ENCODE peak calls at places on chromosomes 12 and 14, in six cellular contexts. E is GM12865, M is uterus, N is thyroid gland, Y is psoas muscle, W is tibial nerve. C is an unnamed sample.

GRCh38 chr12:78402366-78403134 is 462.0 kb upstream of the SYT1 start:
- DNase-seq in M (no peak), Y (no peak), W (no peak), N (no peak), E (no peak), C (no peak)

GRCh38 chr12:79657136-79657535 is 33.6 kb downstream of the PAWR start:
- DNase-seq in W (no peak), M (no peak), E (no peak), N (no peak), Y (no peak), C (no peak)

GRCh38 chr12:51864701-51865469 is 16.4 kb upstream of the FIGNL2 start:
- DNase-seq in W (no peak), N (no peak), Y (peak), E (no peak), M (no peak), C (no peak)

GRCh38 chr14:94562941-94563883 is 2.0 kb downstream of the SERPINA4 start:
- DNase-seq in E (no peak), W (no peak), M (no peak), N (no peak), Y (no peak), C (no peak)

GRCh38 chr12:26319511-26319910 is 124.1 kb downstream of the SSPN start:
- DNase-seq in E (no peak), W (peak), Y (peak), N (no peak), M (peak), C (peak)

GRCh38 chr12:26872623-26873022 is 39.6 kb upstream of the ITPR2 start:
- DNase-seq in W (no peak), N (no peak), Y (no peak), E (no peak), M (no peak), C (no peak)

GRCh38 chr14:26841920-26842741 is 244.3 kb upstream of the NOVA1 start:
- DNase-seq in Y (peak), M (peak), E (no peak), N (peak), W (peak), C (peak)

GRCh38 chr14:89373185-89373584 is 43.8 kb downstream of the FOXN3 start:
- DNase-seq in N (no peak), M (no peak), Y (no peak), E (no peak), W (no peak), C (no peak)

GRCh38 chr12:76883151-76883550 is 4.3 kb upstream of the CSRP2 start:
- DNase-seq in N (peak), W (no peak), E (no peak), Y (no peak), M (no peak), C (no peak)

GRCh38 chr12:124861492-124861891 is 2.2 kb downstream of the SCARB1 start:
- DNase-seq in Y (peak), E (peak), N (peak), W (peak), M (peak), C (no peak)

GRCh38 chr12:74152370-74152769 is 385.3 kb upstream of the ATXN7L3B start:
- DNase-seq in M (no peak), Y (no peak), W (no peak), N (no peak), E (no peak), C (no peak)

GRCh38 chr12:7351177-7351576 is 47.3 kb downstream of the ACSM4 start:
- DNase-seq in E (no peak), Y (no peak), N (no peak), M (no peak), W (no peak), C (no peak)

GRCh38 chr12:132456186-132456943 is 33.6 kb upstream of the FBRSL1 start:
- DNase-seq in Y (no peak), N (no peak), W (no peak), E (no peak), M (no peak), C (no peak)

GRCh38 chr12:132454154-132454948 is 35.6 kb upstream of the FBRSL1 start:
- DNase-seq in N (no peak), M (no peak), Y (no peak), W (no peak), E (no peak), C (no peak)

GRCh38 chr12:132453361-132454133 is 36.4 kb upstream of the FBRSL1 start:
- DNase-seq in M (no peak), N (no peak), Y (no peak), E (no peak), W (no peak), C (no peak)

GRCh38 chr12:132455565-132455964 is 34.4 kb upstream of the FBRSL1 start:
- DNase-seq in N (no peak), W (no peak), M (no peak), Y (no peak), E (no peak), C (no peak)

DNA sequence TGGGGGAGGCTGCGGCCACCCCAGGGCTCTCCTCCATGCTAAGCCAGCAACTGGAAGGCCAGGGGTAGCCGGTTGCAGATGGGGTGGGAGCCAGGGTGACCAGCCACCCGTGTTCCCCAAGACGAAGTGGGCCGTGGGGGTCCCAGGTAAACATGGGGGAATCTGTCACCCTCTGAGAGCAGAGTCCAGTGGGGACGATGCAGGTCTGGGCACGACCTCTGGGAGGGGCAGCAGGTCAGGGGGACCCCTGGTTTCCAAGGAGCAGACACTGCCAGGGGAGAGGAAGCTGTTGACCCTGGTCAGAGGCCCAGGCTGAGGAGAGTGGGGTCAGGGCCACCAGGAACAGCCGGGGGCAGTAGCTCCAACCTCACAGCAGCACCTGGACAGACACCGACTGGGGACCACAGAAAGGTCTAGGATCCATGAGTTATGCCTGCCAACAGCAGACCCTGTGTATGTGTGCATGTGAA is 35.0 kb upstream of the FBRSL1 start:
- DNase-seq in W (no peak), Y (no peak), M (no peak), N (no peak), E (no peak), C (no peak)
- TF ChIP-seq CTCF in W (no peak), Y (no peak), M (no peak), N (no peak), E (no peak), C (no peak)

DNA sequence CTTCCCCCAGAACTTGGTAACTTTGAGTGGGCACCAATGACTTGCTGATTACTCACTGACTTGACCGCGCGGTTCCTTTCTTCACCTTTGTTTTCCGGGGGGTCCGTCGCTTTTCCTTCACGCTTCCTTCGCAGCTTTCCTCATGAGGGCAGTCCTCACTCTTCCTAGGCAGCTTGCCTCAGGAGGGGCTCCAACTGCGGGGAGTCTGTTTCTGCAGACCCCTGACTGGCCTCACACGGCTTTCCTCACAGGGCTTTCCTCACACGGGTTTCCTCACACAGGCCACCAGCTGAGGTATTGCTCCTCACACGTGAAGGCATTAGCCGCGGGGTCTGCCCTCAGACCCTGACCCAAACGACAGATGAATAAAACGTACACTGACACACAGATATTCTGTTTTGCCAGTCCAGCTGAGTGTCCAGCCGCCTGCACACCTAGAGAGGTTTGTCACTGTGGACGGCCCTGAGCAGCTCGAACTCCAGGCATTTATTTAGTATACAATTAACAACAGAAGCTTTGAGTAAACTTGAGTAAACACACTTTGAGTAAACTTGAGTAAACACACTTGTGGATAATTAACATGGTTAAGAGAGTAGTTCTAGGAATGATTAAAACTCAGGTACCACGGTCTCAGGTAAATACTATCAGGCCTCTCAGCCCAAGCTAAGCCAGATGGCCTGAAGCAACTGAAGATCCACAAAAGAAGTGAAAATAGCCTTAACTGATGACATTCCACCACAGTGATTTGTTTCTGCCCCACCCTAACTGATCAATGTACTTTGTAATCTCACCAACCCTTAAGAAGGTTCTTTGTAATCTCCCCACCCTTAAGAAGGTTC is 16.1 kb upstream of the LYZ start:
- DNase-seq in Y (no peak), E (no peak), N (no peak), M (no peak), W (no peak), C (no peak)
- H3K4me3 ChIP-seq in Y (peak), E (no peak), N (no peak), M (no peak), W (no peak), C (peak)

GRCh38 chr14:74492413-74493342 is at the start of gene NPC2:
- DNase-seq in N (no peak), W (no peak), Y (no peak), E (no peak), M (no peak), C (no peak)
- TF ChIP-seq CTCF in N (no peak), W (no peak), Y (no peak), E (no peak), M (no peak), C (no peak)

GRCh38 chr14:103101964-103102688 is 7.6 kb downstream of the EXOC3L4 start:
- DNase-seq in W (no peak), N (no peak), E (no peak), Y (no peak), M (no peak), C (no peak)
- H3K4me3 ChIP-seq in W (no peak), N (no peak), E (no peak), Y (peak), M (no peak), C (peak)

GRCh38 chr12:123083661-123084571 is 67.0 kb downstream of the PITPNM2 start:
- DNase-seq in N (no peak), Y (no peak), E (peak), M (no peak), W (no peak), C (no peak)

GRCh38 chr12:123085046-123085445 is 65.8 kb downstream of the PITPNM2 start:
- DNase-seq in N (no peak), E (no peak), M (no peak), Y (no peak), W (no peak), C (no peak)

GRCh38 chr12:123089125-123089524 is 61.8 kb downstream of the PITPNM2 start:
- DNase-seq in Y (no peak), N (no peak), M (no peak), W (no peak), E (no peak), C (no peak)

GRCh38 chr12:123089631-123090353 is 61.1 kb downstream of the PITPNM2 start:
- DNase-seq in N (no peak), M (no peak), E (no peak), Y (no peak), W (no peak), C (no peak)

DNA sequence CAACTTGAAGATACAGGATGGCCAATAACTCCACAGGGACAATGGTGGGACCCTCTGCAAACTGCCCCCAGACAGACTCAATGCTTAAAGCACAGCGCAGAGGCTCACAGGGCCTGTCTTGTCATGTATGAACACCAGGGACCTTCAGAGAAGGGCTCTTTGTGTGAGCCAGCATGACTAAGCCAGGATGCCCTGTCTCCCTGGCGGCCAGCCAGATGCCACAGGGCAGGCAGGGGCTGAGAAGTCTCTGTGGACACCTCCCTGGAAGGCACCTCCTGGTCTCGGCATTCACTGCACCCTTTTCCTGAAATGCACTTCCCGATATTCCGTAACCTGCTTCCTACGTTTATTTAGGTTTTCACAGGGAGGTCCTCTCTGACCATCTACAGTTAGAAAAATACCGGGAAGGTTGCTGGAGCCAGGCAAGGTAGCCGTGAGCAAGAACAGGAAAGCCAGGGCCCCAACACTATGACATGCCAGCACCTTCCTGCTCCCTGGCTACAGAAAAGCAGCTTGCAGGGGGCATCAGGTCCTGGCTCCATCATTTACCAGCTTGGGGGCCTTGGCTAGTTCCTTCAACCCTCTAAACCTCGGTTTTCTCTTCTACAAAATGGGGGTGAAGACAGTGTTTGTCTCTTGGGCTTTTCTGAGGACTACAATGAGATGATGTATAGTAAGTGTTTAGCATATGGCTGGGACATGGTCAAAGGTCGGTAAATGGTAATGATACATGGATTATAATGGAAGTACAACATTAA is 65.0 kb downstream of the PITPNM2 start:
- DNase-seq in N (peak), E (no peak), M (no peak), W (no peak), Y (peak), C (no peak)
- TF ChIP-seq CTCF in N (no peak), E (no peak), M (no peak), W (no peak), Y (no peak), C (no peak)

GRCh38 chr14:29584992-29585391 is 342.7 kb downstream of the PRKD1 start:
- DNase-seq in N (peak), W (no peak), M (peak), Y (peak), E (no peak), C (no peak)
- H3K4me3 ChIP-seq in N (no peak), W (no peak), M (no peak), Y (peak), E (no peak), C (no peak)

GRCh38 chr12:105318651-105319483 is 11.6 kb upstream of the C12orf75 start:
- DNase-seq in M (no peak), N (no peak), E (no peak), W (no peak), Y (no peak), C (no peak)

GRCh38 chr12:105321125-105321524 is 9.4 kb upstream of the C12orf75 start:
- DNase-seq in W (no peak), M (no peak), Y (no peak), E (no peak), N (no peak), C (no peak)

GRCh38 chr12:105317942-105318614 is 12.4 kb upstream of the C12orf75 start:
- DNase-seq in Y (no peak), M (no peak), N (no peak), E (no peak), W (no peak), C (no peak)

GRCh38 chr12:105317453-105317852 is 13.0 kb upstream of the C12orf75 start:
- DNase-seq in M (no peak), N (no peak), Y (no peak), W (no peak), E (no peak), C (no peak)

GRCh38 chr12:105319691-105320209 is 10.7 kb upstream of the C12orf75 start:
- DNase-seq in N (no peak), E (peak), M (no peak), W (no peak), Y (no peak), C (no peak)
- TF ChIP-seq CTCF in N (no peak), E (no peak), M (no peak), W (no peak), Y (no peak), C (no peak)

DNA sequence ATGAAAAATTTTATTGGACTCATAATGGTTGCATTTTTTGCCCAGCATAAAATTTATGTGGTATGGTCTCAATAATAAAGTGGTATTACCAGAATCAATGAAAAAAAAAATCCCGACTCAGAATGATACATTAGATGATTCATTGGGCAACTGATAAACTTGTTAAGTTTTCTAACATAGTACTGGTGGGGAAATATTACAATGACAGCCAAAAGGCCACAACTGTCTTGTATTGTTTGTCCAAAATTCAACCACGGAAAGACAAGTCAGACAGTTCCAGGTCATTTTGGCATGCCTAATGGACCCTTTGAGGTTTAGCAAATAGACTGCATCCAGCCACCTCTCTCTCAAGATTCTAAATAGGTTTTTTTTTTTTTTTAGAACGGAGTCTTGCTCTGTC is 70.5 kb upstream of the TRIM9 start:
- DNase-seq in M (no peak), Y (no peak), E (no peak), W (no peak), N (no peak), C (no peak)
- H3K4me3 ChIP-seq in M (no peak), Y (no peak), E (no peak), W (no peak), N (no peak), C (no peak)

DNA sequence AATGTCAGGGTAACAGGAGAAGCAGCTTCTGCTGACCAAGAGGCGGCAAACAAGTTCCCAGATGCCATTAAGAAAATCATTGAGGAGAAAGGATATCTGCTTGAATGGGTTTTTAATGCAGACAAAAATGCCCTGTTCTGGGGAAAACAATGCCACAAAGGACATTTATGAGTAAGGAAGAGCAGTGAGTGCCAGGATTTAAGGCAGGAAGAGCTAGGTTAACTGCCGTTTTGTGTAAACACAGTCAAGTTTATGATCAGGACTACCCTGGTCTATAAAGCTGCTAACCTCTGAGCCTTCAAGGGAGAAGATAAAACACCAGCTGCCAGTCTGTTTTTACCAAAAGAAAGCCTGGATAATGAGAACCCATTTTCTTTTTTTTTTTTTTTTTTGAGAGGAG is 8.5 kb downstream of the MAPKAPK5 start:
- DNase-seq in M (no peak), W (no peak), Y (no peak), N (no peak), E (no peak), C (no peak)
- TF ChIP-seq CTCF in M (no peak), W (no peak), Y (no peak), N (no peak), E (no peak), C (no peak)